ENCODE peak calls at places on chromosome 11, in four cellular contexts. One of them, this sample, is unnamed.

GRCh38 chr11:46976182-46976854 is 39.8 kb downstream of the CSTPP1 start:
- DNase-seq in AG09309: no peak
- DNase-seq in Calu3: no peak
- DNase-seq in PC-9: no peak
- DNase-seq in this sample: no peak

GRCh38 chr11:97746832-97747231 is 1273.9 kb upstream of the CNTN5 start:
- DNase-seq in Calu3: no peak
- DNase-seq in PC-9: no peak
- DNase-seq in AG09309: no peak
- DNase-seq in this sample: no peak

GRCh38 chr11:10160350-10160749 is 133.7 kb downstream of the SBF2 start:
- DNase-seq in Calu3: no peak
- DNase-seq in PC-9: no peak
- DNase-seq in AG09309: no peak
- DNase-seq in this sample: no peak

GRCh38 chr11:36684840-36685800 is 87.1 kb upstream of the RAG2 start:
- DNase-seq in PC-9: no peak
- DNase-seq in AG09309: no peak
- DNase-seq in Calu3: no peak
- DNase-seq in this sample: peak

GRCh38 chr11:18912883-18913282 is 26.3 kb downstream of the MRGPRX1 start:
- DNase-seq in PC-9: no peak
- DNase-seq in Calu3: no peak
- DNase-seq in AG09309: no peak
- DNase-seq in this sample: no peak

GRCh38 chr11:122897606-122898210 is 15.1 kb downstream of the JHY start:
- DNase-seq in AG09309: peak
- DNase-seq in Calu3: no peak
- DNase-seq in PC-9: no peak
- DNase-seq in this sample: no peak

GRCh38 chr11:47928426-47928825 is 51.9 kb upstream of the PTPRJ start:
- DNase-seq in PC-9: no peak
- DNase-seq in AG09309: no peak
- DNase-seq in Calu3: no peak
- DNase-seq in this sample: no peak

GRCh38 chr11:133934599-133935550 is 21.9 kb downstream of the IGSF9B start:
- DNase-seq in AG09309: peak
- DNase-seq in PC-9: no peak
- DNase-seq in Calu3: peak
- DNase-seq in this sample: peak

GRCh38 chr11:72753341-72754148 is 1.3 kb upstream of the ARAP1 start:
- DNase-seq in Calu3: no peak
- DNase-seq in AG09309: no peak
- DNase-seq in PC-9: no peak
- DNase-seq in this sample: no peak

GRCh38 chr11:111324277-111324720 is 26.0 kb downstream of the POU2AF3 start:
- DNase-seq in AG09309: no peak
- DNase-seq in Calu3: no peak
- DNase-seq in PC-9: no peak
- DNase-seq in this sample: no peak

DNA sequence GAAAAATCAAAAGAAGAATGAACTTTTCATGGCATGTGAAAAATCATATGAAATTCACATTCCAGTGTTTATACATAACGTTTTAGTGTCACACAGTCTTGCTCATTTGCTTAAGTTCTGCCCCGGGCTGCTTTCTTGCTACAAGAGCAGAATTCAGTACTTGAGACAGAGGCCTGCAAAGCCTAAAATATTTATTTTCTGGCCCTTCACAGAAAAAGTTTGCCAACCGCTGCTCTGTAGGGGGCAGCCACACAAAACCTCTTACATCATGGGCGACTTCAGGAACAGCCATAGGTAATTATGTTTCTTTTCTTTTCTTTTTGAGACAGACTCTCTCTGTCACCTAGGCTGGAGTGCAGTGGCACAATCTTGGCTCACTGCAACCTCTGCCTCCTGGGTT is 1.0 kb upstream of the ATG2A start:
- DNase-seq in Calu3: no peak
- DNase-seq in PC-9: no peak
- DNase-seq in AG09309: peak
- DNase-seq in this sample: peak
- TF ChIP-seq CTCF in Calu3: no peak
- TF ChIP-seq CTCF in PC-9: peak
- TF ChIP-seq CTCF in AG09309: peak
- TF ChIP-seq CTCF in this sample: peak

GRCh38 chr11:101439488-101439887 is 144.3 kb downstream of the TRPC6 start:
- DNase-seq in PC-9: no peak
- DNase-seq in Calu3: no peak
- DNase-seq in AG09309: no peak
- DNase-seq in this sample: no peak
- TF ChIP-seq CTCF in PC-9: peak
- TF ChIP-seq CTCF in Calu3: no peak
- TF ChIP-seq CTCF in AG09309: no peak
- TF ChIP-seq CTCF in this sample: no peak

DNA sequence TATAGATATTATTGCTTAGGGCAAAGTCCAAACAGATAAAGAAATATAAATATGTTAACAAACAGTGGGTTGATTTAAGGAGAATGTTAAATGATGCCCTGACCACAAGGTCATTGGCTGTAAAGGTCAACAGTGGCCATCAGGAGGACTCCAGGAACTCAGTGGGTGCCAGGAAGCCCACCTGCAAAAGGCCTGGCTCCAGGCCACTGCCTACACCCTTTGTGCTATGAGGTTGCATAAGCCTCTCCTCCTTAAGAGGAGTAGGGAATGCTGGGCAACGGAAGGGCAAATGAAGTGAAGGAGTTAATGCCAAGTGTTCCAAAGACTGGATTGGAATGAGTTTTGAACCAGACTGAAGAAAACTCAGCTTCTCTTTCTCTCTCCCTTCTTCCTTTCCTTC is 73.3 kb upstream of the ALX4 start:
- DNase-seq in AG09309: no peak
- DNase-seq in PC-9: no peak
- DNase-seq in Calu3: no peak
- DNase-seq in this sample: no peak
- TF ChIP-seq CTCF in AG09309: no peak
- TF ChIP-seq CTCF in PC-9: no peak
- TF ChIP-seq CTCF in Calu3: no peak
- TF ChIP-seq CTCF in this sample: no peak

GRCh38 chr11:66707486-66707885 is 21.5 kb downstream of the SPTBN2 start:
- DNase-seq in Calu3: no peak
- DNase-seq in PC-9: no peak
- DNase-seq in AG09309: no peak
- DNase-seq in this sample: no peak
- TF ChIP-seq CTCF in Calu3: no peak
- TF ChIP-seq CTCF in PC-9: no peak
- TF ChIP-seq CTCF in AG09309: no peak
- TF ChIP-seq CTCF in this sample: no peak

DNA sequence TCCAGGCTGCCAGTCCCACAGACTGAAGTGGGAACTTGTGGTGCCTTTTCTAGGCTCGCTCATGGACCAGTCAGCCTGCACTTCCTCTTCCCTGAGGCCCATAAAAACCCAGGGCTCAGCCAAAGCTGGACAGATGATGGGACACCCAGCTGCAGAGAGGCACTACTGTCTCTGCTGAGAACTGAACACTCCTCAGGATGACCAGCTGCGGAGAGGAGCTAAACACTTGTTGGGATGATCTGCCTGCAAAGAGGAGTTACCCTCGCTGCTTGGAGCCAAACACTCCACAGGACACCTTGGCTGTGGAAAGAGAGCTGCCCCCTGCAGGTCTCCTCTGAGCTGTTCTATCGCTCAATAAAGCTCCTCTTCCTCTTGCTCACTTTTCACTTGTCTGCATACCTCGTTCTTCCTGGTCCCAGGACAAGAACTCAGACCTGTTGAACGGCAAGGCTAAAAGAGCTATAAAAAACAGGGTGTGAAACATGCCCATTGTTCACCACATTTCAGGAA is 465.5 kb downstream of the GUCY1A2 start:
- DNase-seq in AG09309: no peak
- DNase-seq in Calu3: no peak
- DNase-seq in PC-9: no peak
- DNase-seq in this sample: no peak
- TF ChIP-seq CTCF in AG09309: no peak
- TF ChIP-seq CTCF in Calu3: no peak
- TF ChIP-seq CTCF in PC-9: no peak
- TF ChIP-seq CTCF in this sample: no peak

DNA sequence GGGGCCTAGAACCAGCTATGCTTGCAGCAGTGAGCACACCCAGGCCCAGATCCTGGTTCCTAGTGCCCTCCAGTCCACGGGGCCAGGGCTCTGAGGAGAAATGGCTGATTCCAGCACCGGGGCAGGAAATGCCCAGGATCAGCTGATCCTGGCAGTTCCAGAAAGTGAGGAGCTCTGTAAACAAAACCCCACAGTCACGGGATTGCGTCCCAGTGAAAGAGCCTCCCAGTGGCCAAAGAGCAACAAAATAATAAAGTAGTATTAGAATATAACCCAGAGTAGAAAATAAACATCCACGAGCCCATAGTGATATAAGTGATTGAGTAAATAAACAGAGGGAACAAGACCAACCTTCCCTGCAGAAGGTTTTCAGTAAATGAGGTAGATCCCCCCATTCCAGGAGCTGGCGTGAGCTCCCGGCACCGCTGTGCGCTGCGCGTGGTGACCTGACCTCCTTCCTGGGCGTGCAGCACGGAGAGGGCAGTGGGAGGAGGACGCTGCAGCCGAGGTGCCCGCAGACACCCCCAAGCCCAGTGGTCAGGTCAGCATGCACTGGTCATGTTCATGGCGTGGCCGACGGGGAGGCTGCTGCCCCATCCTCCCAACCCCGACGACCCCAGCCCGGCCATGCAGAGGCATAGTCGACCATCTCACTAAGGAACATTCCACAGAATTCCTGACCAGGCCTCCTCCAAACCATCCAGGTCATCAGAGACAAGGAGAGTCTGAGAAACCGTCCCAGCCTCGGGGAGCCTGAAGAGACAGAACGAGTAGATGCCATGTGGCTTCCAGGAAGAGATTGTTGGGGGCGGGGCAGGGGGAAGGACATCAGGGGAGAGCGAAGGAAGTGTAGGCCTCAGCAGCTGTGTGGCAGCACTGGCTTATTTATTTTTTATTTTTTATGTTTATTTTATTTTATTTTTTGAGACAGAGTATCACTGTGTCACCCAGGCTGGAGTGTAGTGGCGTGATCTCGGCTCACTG is 19.9 kb downstream of the PTDSS2 start:
- DNase-seq in Calu3: no peak
- DNase-seq in AG09309: no peak
- DNase-seq in PC-9: no peak
- DNase-seq in this sample: no peak
- TF ChIP-seq CTCF in Calu3: no peak
- TF ChIP-seq CTCF in AG09309: peak
- TF ChIP-seq CTCF in PC-9: no peak
- TF ChIP-seq CTCF in this sample: no peak

GRCh38 chr11:45075952-45076351 is 70.5 kb upstream of the PRDM11 start:
- DNase-seq in AG09309: no peak
- DNase-seq in PC-9: no peak
- DNase-seq in Calu3: no peak
- DNase-seq in this sample: no peak
- TF ChIP-seq CTCF in AG09309: no peak
- TF ChIP-seq CTCF in PC-9: no peak
- TF ChIP-seq CTCF in Calu3: no peak
- TF ChIP-seq CTCF in this sample: no peak